ENCODE peak calls at places on chromosomes 3 and 15, in five cellular contexts. L, C, Q, J and B are unnamed samples.

GRCh38 chr3:155704771-155705559 is 39.9 kb downstream of the PLCH1 start:
- DNase-seq in L (no peak), C (no peak), Q (no peak), J (no peak), B (no peak)

GRCh38 chr3:542030-542429 is 345.5 kb downstream of the CHL1 start:
- DNase-seq in L (no peak), C (no peak), Q (no peak), J (no peak), B (no peak)

GRCh38 chr15:47356297-47356696 is 361.0 kb upstream of the SEMA6D start:
- DNase-seq in L (no peak), C (no peak), Q (no peak), J (no peak), B (no peak)

GRCh38 chr3:46278816-46279672 is 36.8 kb downstream of the CCR3 start:
- DNase-seq in L (no peak), C (no peak), Q (no peak), J (no peak), B (no peak)

GRCh38 chr15:69497076-69497475 is 44.5 kb downstream of the RPLP1 start:
- DNase-seq in L (no peak), C (no peak), Q (no peak), J (no peak), B (no peak)

GRCh38 chr3:86890997-86891396 is 100.0 kb downstream of the VGLL3 start:
- DNase-seq in L (no peak), C (no peak), Q (no peak), J (no peak), B (peak)

GRCh38 chr15:77118787-77119410 is 48.0 kb upstream of the TSPAN3 start:
- DNase-seq in L (peak), C (no peak), Q (peak), J (no peak), B (peak)

GRCh38 chr15:33089878-33090757 is 104.4 kb downstream of the FMN1 start:
- DNase-seq in L (peak), C (no peak), Q (peak), J (no peak), B (peak)

GRCh38 chr3:49351521-49352011 is 6.6 kb downstream of the GPX1 start:
- DNase-seq in L (peak), C (no peak), Q (peak), J (no peak), B (peak)

GRCh38 chr15:65329298-65329990 is 25.0 kb downstream of the RNU5B-1 start:
- DNase-seq in L (no peak), C (no peak), Q (no peak), J (peak), B (no peak)

GRCh38 chr15:89777073-89777820 is 1.1 kb downstream of the MESP2 start:
- DNase-seq in L (no peak), C (no peak), Q (no peak), J (no peak), B (no peak)

GRCh38 chr15:37900286-37901221 is 33.9 kb upstream of the TMCO5A start:
- DNase-seq in L (peak), C (no peak), Q (peak), J (no peak), B (peak)

GRCh38 chr3:157081681-157082210 is 78.2 kb downstream of the CCNL1 start:
- DNase-seq in L (peak), C (peak), Q (peak), J (peak), B (peak)

GRCh38 chr3:58551636-58552180 is 14.7 kb upstream of the ACOX2 start:
- DNase-seq in L (no peak), C (no peak), Q (no peak), J (no peak), B (no peak)

GRCh38 chr15:31151301-31152233 is 50.0 kb upstream of the TRPM1 start:
- DNase-seq in L (no peak), C (no peak), Q (no peak), J (no peak), B (no peak)

GRCh38 chr3:119557874-119558264 is 1.5 kb downstream of the CD80 start:
- DNase-seq in L (no peak), C (no peak), Q (no peak), J (no peak), B (no peak)